ENCODE peak calls at places on chromosomes 16 and 17, in five cellular contexts. One of them, this sample, is unnamed.

GRCh38 chr16:3959148-3959547 is 78.6 kb upstream of the CREBBP start:
- DNase-seq in pancreas: no peak
- DNase-seq in GM13977: no peak
- DNase-seq in sigmoid colon: no peak
- DNase-seq in psoas muscle: no peak
- DNase-seq in this sample: no peak

GRCh38 chr16:57940382-57940966 is 30.5 kb downstream of the CNGB1 start:
- DNase-seq in GM13977: no peak
- DNase-seq in sigmoid colon: no peak
- DNase-seq in psoas muscle: no peak
- DNase-seq in pancreas: no peak
- DNase-seq in this sample: no peak

GRCh38 chr16:53080345-53081031 is 25.7 kb downstream of the CHD9 start:
- DNase-seq in psoas muscle: peak; percentile 76
- DNase-seq in GM13977: no peak
- DNase-seq in pancreas: no peak
- DNase-seq in sigmoid colon: peak; percentile 88
- DNase-seq in this sample: peak; percentile 93

GRCh38 chr17:21250719-21251305 is 2.4 kb downstream of the NATD1 start:
- DNase-seq in sigmoid colon: no peak
- DNase-seq in pancreas: no peak
- DNase-seq in GM13977: no peak
- DNase-seq in psoas muscle: no peak
- DNase-seq in this sample: no peak

GRCh38 chr17:81109957-81110356 is 55.4 kb upstream of the PVALEF start:
- DNase-seq in pancreas: no peak
- DNase-seq in GM13977: no peak
- DNase-seq in psoas muscle: no peak
- DNase-seq in sigmoid colon: no peak
- DNase-seq in this sample: no peak

GRCh38 chr16:57609541-57610401 is 18.7 kb upstream of the ADGRG1 start:
- DNase-seq in GM13977: peak; percentile 87
- DNase-seq in sigmoid colon: peak; percentile 42
- DNase-seq in pancreas: peak; percentile 53
- DNase-seq in psoas muscle: no peak
- DNase-seq in this sample: no peak

GRCh38 chr17:63480826-63481487 is 4.1 kb downstream of the ACE start:
- DNase-seq in pancreas: no peak
- DNase-seq in GM13977: no peak
- DNase-seq in psoas muscle: no peak
- DNase-seq in sigmoid colon: no peak
- DNase-seq in this sample: no peak

GRCh38 chr17:20172378-20172775 is 163.2 kb downstream of the SPECC1 start:
- DNase-seq in pancreas: no peak
- DNase-seq in psoas muscle: no peak
- DNase-seq in sigmoid colon: no peak
- DNase-seq in GM13977: no peak
- DNase-seq in this sample: no peak

GRCh38 chr16:27237229-27238015 is 31.1 kb downstream of the NSMCE1 start:
- DNase-seq in psoas muscle: no peak
- DNase-seq in GM13977: peak; percentile 70
- DNase-seq in pancreas: no peak
- DNase-seq in sigmoid colon: peak; percentile 62
- DNase-seq in this sample: no peak

GRCh38 chr16:25957707-25958106 is 265.9 kb downstream of the HS3ST4 start:
- DNase-seq in GM13977: no peak
- DNase-seq in sigmoid colon: no peak
- DNase-seq in pancreas: no peak
- DNase-seq in psoas muscle: no peak
- DNase-seq in this sample: no peak

GRCh38 chr17:6476834-6477210 is 32.6 kb downstream of the PIMREG start:
- DNase-seq in pancreas: no peak
- DNase-seq in psoas muscle: no peak
- DNase-seq in GM13977: no peak
- DNase-seq in sigmoid colon: no peak
- DNase-seq in this sample: no peak

GRCh38 chr16:69108069-69108904 is 2.8 kb downstream of the HAS3 start:
- DNase-seq in GM13977: no peak
- DNase-seq in pancreas: peak; percentile 41
- DNase-seq in psoas muscle: no peak
- DNase-seq in sigmoid colon: no peak
- DNase-seq in this sample: no peak

GRCh38 chr16:60203525-60204124 is 1469.5 kb upstream of the GOT2 start:
- DNase-seq in GM13977: no peak
- DNase-seq in psoas muscle: no peak
- DNase-seq in sigmoid colon: no peak
- DNase-seq in pancreas: no peak
- DNase-seq in this sample: peak; percentile 6

GRCh38 chr17:45660474-45660873 is 123.6 kb upstream of the CRHR1 start:
- DNase-seq in sigmoid colon: no peak
- DNase-seq in GM13977: no peak
- DNase-seq in psoas muscle: no peak
- DNase-seq in pancreas: no peak
- DNase-seq in this sample: no peak

GRCh38 chr17:43402078-43402477 is 3.3 kb downstream of the ARL4D start:
- DNase-seq in GM13977: no peak
- DNase-seq in sigmoid colon: peak; percentile 78
- DNase-seq in psoas muscle: no peak
- DNase-seq in pancreas: no peak
- DNase-seq in this sample: no peak

GRCh38 chr16:813916-814412 is 13.4 kb upstream of the GNG13 start:
- DNase-seq in sigmoid colon: no peak
- DNase-seq in pancreas: no peak
- DNase-seq in GM13977: no peak
- DNase-seq in psoas muscle: no peak
- DNase-seq in this sample: peak; percentile 2
- TF ChIP-seq CTCF in sigmoid colon: no peak
- TF ChIP-seq CTCF in pancreas: no peak
- TF ChIP-seq CTCF in GM13977: no peak
- TF ChIP-seq CTCF in psoas muscle: no peak
- TF ChIP-seq CTCF in this sample: peak; percentile 43

GRCh38 chr17:52465407-52465806 is 306.9 kb upstream of the CA10 start:
- DNase-seq in sigmoid colon: no peak
- DNase-seq in pancreas: no peak
- DNase-seq in psoas muscle: no peak
- DNase-seq in GM13977: no peak
- DNase-seq in this sample: no peak

DNA sequence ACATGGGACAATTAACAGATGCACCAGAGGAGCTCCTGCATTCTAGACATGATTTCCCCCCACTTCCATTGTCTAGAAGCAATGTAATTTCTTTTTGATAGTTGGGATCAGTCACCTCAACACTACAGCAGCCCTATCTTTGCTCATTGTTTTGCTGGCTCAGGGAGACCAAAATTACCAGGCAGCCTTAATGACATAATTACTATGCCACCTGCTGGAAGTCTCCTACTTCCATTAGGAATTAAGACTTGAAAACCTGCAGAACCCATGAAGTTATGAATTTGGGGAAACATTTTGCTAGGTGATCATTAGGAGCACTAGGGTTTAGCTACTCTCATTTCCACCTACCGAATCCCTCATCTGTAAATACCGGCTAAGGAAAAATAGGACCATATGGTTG is 312.0 kb upstream of the CA10 start:
- DNase-seq in psoas muscle: no peak
- DNase-seq in pancreas: no peak
- DNase-seq in GM13977: no peak
- DNase-seq in sigmoid colon: no peak
- DNase-seq in this sample: no peak
- TF ChIP-seq CTCF in psoas muscle: no peak
- TF ChIP-seq CTCF in pancreas: no peak
- TF ChIP-seq CTCF in GM13977: no peak
- TF ChIP-seq CTCF in sigmoid colon: no peak
- TF ChIP-seq CTCF in this sample: no peak

GRCh38 chr17:2090210-2090641 is 35.3 kb downstream of the HIC1 start:
- DNase-seq in psoas muscle: peak; percentile 17
- DNase-seq in sigmoid colon: no peak
- DNase-seq in pancreas: no peak
- DNase-seq in GM13977: no peak
- DNase-seq in this sample: no peak

GRCh38 chr17:2093349-2093748 is 38.4 kb downstream of the HIC1 start:
- DNase-seq in sigmoid colon: no peak
- DNase-seq in psoas muscle: peak; percentile 39
- DNase-seq in pancreas: no peak
- DNase-seq in GM13977: no peak
- DNase-seq in this sample: no peak

GRCh38 chr17:2094891-2095535 is 40.1 kb downstream of the HIC1 start:
- DNase-seq in psoas muscle: peak; percentile 75
- DNase-seq in GM13977: no peak
- DNase-seq in sigmoid colon: peak; percentile 81
- DNase-seq in pancreas: peak; percentile 79
- DNase-seq in this sample: no peak

GRCh38 chr17:2090804-2091534 is 36.1 kb downstream of the HIC1 start:
- DNase-seq in pancreas: no peak
- DNase-seq in psoas muscle: peak; percentile 80
- DNase-seq in GM13977: no peak
- DNase-seq in sigmoid colon: peak; percentile 90
- DNase-seq in this sample: peak; percentile 94

DNA sequence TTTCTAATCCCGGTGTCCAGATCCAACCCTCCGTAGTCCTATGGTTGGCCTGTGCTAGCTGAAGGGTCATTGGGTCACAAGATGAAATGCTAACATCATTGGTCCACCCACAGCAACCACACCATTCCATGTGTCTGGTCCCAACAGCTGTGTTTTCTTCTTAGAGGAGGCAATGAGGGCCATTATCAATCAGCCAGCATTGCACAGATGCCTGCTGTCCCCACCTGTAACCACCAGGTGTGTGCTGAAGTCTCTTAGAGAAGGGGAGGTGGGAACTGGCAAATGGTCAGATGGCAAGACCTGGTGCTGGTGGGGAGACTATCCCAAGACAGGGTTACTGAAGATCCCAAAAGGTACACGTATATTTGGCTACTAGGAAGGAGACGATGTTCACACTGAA is 37.4 kb downstream of the HIC1 start:
- DNase-seq in sigmoid colon: no peak
- DNase-seq in psoas muscle: peak; percentile 8
- DNase-seq in pancreas: no peak
- DNase-seq in GM13977: no peak
- DNase-seq in this sample: no peak
- TF ChIP-seq CTCF in sigmoid colon: no peak
- TF ChIP-seq CTCF in psoas muscle: no peak
- TF ChIP-seq CTCF in pancreas: no peak
- TF ChIP-seq CTCF in GM13977: no peak
- TF ChIP-seq CTCF in this sample: no peak

DNA sequence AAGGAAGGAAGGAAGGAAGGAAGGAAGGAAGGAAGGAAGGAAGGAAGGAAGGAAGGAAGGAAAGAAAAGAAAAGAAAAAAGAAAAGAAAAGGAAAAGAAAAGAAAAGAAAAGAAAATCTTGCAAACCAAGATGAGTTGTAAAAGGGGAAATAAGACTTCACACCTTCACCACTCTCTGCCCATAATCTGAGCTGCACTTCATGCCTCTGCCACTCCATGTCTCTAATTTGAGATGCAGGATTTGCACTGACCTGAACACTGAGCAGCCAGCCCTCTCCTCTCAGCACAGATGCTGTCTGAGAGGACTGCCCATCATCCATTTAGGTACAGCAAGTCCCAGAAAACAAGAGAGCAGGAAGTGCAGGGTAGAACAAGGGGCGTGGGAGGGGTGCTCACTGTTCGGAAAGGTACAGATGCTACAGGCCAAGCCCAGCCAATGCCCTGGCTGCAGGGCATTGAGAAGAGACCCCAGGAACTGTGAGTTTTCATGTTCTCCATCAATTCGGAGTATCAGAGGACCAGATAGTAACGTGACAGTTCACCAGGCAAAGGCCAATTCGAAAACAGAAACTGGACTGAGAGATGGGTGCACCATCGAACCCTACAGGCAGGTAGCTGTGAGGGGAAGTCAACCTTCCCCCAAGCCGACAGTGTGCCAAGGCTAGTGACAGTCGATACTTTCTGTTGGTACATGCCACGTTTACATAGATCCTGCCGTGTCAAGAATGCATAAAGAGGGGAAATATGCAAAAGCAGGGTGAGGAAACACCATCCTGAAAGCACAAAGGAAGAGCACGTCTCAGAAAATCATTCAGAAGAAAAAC is 141.9 kb upstream of the RCVRN start:
- DNase-seq in pancreas: no peak
- DNase-seq in psoas muscle: no peak
- DNase-seq in sigmoid colon: no peak
- DNase-seq in GM13977: no peak
- DNase-seq in this sample: no peak
- TF ChIP-seq CTCF in pancreas: no peak
- TF ChIP-seq CTCF in psoas muscle: no peak
- TF ChIP-seq CTCF in sigmoid colon: no peak
- TF ChIP-seq CTCF in GM13977: no peak
- TF ChIP-seq CTCF in this sample: no peak

GRCh38 chr17:50534979-50535326 is 2.4 kb downstream of the EPN3 start:
- DNase-seq in sigmoid colon: no peak
- DNase-seq in psoas muscle: no peak
- DNase-seq in GM13977: no peak
- DNase-seq in pancreas: no peak
- DNase-seq in this sample: no peak

GRCh38 chr17:50535407-50535806 is 2.9 kb downstream of the EPN3 start:
- DNase-seq in pancreas: no peak
- DNase-seq in sigmoid colon: no peak
- DNase-seq in GM13977: no peak
- DNase-seq in psoas muscle: no peak
- DNase-seq in this sample: no peak

GRCh38 chr17:50533720-50534148 is 1.2 kb downstream of the EPN3 start:
- DNase-seq in pancreas: peak; percentile 80
- DNase-seq in GM13977: no peak
- DNase-seq in sigmoid colon: no peak
- DNase-seq in psoas muscle: no peak
- DNase-seq in this sample: no peak

GRCh38 chr17:50533185-50533584 is 650 bp downstream of the EPN3 start:
- DNase-seq in psoas muscle: no peak
- DNase-seq in pancreas: no peak
- DNase-seq in sigmoid colon: no peak
- DNase-seq in GM13977: no peak
- DNase-seq in this sample: no peak

DNA sequence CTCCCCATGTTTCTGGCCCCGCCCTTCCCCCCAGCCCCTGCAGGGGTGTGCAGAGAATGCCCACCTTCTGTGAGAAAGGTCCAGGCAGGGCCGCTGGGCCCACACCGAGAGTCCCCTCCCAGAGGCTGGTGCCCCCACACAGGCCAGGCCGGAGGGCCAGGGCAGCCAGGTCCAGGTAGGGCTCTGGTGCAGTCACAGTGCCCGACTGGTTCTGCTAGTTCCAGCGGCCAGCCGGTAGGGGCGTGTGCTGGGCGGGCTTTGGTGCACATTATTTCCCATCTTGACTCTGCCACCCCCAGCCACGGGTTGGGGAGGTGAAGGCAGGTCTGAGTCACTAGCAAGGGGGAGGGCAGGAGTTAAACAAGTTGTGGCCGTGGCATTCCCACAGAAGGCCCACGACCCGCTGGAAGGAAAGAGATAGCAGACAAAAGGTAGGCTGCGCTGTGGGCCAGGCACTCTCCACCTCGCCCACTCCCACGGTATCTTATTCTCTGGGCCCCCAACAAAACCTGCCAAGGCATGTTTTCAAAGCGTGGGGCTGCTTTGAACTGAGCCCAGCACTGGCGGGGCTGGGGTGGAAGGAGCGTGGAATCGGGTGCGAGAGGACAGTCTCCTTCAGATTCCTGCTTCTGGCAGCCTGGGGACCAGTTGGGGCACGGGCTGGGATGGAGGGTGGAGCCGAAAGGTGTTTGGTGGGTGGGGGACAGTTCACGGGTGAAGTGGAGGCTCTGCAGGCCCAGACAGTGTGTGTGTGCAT is 1.9 kb downstream of the EPN3 start:
- DNase-seq in sigmoid colon: no peak
- DNase-seq in psoas muscle: no peak
- DNase-seq in GM13977: no peak
- DNase-seq in pancreas: peak; percentile 86
- DNase-seq in this sample: no peak
- TF ChIP-seq CTCF in sigmoid colon: no peak
- TF ChIP-seq CTCF in psoas muscle: no peak
- TF ChIP-seq CTCF in GM13977: no peak
- TF ChIP-seq CTCF in pancreas: peak; percentile 59
- TF ChIP-seq CTCF in this sample: peak; percentile 50

This sample was measured in HFFc6.